ENCODE peak calls at places on chromosomes 2 and 18, in four cellular contexts. W is aorta, L is mesothelial cell of epicardium, Z is NT2/D1. B is an unnamed sample.

GRCh38 chr2:235577404-235578330 is 83.8 kb downstream of the AGAP1 start:
- DNase-seq in L (no peak), W (no peak), Z (no peak), B (no peak)

GRCh38 chr2:176729706-176730569 is 460.7 kb downstream of the MTX2 start:
- DNase-seq in Z (no peak), L (no peak), W (peak; percentile 58), B (no peak)

GRCh38 chr18:48863432-48864065 is 87.2 kb downstream of the SMAD7 start:
- DNase-seq in Z (no peak), W (no peak), L (no peak), B (no peak)

GRCh38 chr2:165953306-165953654 is 296 bp downstream of the TTC21B start:
- DNase-seq in L (no peak), Z (no peak), W (no peak), B (no peak)

GRCh38 chr2:15800489-15801329 is 139.6 kb upstream of the MYCN start:
- DNase-seq in W (no peak), L (peak; percentile 55), Z (peak; percentile 59), B (peak; percentile 59)

GRCh38 chr2:226660524-226660923 is 139.1 kb downstream of the IRS1 start:
- DNase-seq in L (no peak), W (peak; percentile 78), Z (no peak), B (no peak)

GRCh38 chr2:237551071-237551574 is 15.3 kb upstream of the PRLH start:
- DNase-seq in L (no peak), W (no peak), Z (no peak), B (no peak)

GRCh38 chr2:119407430-119408220 is 24.0 kb upstream of the TMEM37 start:
- DNase-seq in W (no peak), Z (peak; percentile 51), L (peak; percentile 70), B (peak; percentile 59)

GRCh38 chr2:130828461-130828860 is 8.3 kb upstream of the ARHGEF4 start:
- DNase-seq in L (no peak), Z (no peak), W (no peak), B (no peak)

GRCh38 chr2:229287836-229288235 is 16.7 kb upstream of the PID1 start:
- DNase-seq in L (no peak), Z (no peak), W (no peak), B (no peak)

GRCh38 chr2:128710770-128711169 is 392.1 kb upstream of the HS6ST1 start:
- DNase-seq in W (no peak), Z (no peak), L (no peak), B (no peak)

GRCh38 chr2:75157435-75157834 is 41.9 kb downstream of the TACR1 start:
- DNase-seq in W (no peak), L (no peak), Z (no peak), B (no peak)

GRCh38 chr2:88657131-88657530 is 29.9 kb upstream of the EIF2AK3 start:
- DNase-seq in W (no peak), L (no peak), Z (no peak), B (no peak)

GRCh38 chr2:31248139-31248538 is 14.2 kb downstream of the EHD3 start:
- DNase-seq in Z (no peak), W (no peak), L (no peak), B (no peak)

GRCh38 chr2:71578665-71579371 is 125.5 kb downstream of the DYSF start:
- DNase-seq in W (peak; percentile 81), Z (no peak), L (no peak), B (no peak)

GRCh38 chr18:52343731-52344340 is 3.8 kb downstream of the DCC start:
- DNase-seq in L (no peak), W (no peak), Z (no peak), B (no peak)